ENCODE peak calls at places on chromosomes 5 and 9, in four cellular contexts. W, N, T and K are unnamed samples.
A peak's percentile ranks its signal among the peaks of the same experiment; 100 is the strongest.

GRCh38 chr5:133192716-133193115 is 140.9 kb downstream of the HSPA4 start:
- DNase-seq in W (no peak), N (no peak), T (no peak), K (no peak)

GRCh38 chr5:35371971-35372426 is 141.7 kb upstream of the PRLR start:
- DNase-seq in W (no peak), N (no peak), T (no peak), K (no peak)

GRCh38 chr5:143583385-143583784 is 179.9 kb upstream of the NR3C1 start:
- DNase-seq in W (no peak), N (no peak), T (no peak), K (no peak)

GRCh38 chr9:115943591-115944165 is 209.9 kb upstream of the PAPPA start:
- DNase-seq in W (no peak), N (no peak), T (no peak), K (no peak)

GRCh38 chr9:81618923-81619322 is 70.4 kb downstream of the TLE1 start:
- DNase-seq in W (no peak), N (no peak), T (no peak), K (no peak)

GRCh38 chr5:105903069-105903468 is 1767.7 kb downstream of the EFNA5 start:
- DNase-seq in W (no peak), N (peak; percentile 35), T (no peak), K (no peak)

GRCh38 chr9:92943062-92943616 is 4.2 kb upstream of the FGD3 start:
- DNase-seq in W (no peak), N (no peak), T (no peak), K (no peak)

GRCh38 chr5:39014544-39014943 is 59.7 kb downstream of the RICTOR start:
- DNase-seq in W (no peak), N (peak; percentile 97), T (no peak), K (no peak)

GRCh38 chr5:65961644-65962043 is 35.3 kb downstream of the ERBIN start:
- DNase-seq in W (no peak), N (peak; percentile 79), T (no peak), K (no peak)

GRCh38 chr9:31637265-31637664 is 747.2 kb upstream of the ACO1 start:
- DNase-seq in W (no peak), N (no peak), T (no peak), K (no peak)

GRCh38 chr5:18772475-18772874 is 1138.2 kb downstream of the TAF11L14 start:
- DNase-seq in W (no peak), N (no peak), T (no peak), K (no peak)

GRCh38 chr5:137036630-137037029 is 462.5 kb downstream of the SPOCK1 start:
- DNase-seq in W (no peak), N (no peak), T (peak; percentile 19), K (no peak)

GRCh38 chr5:76851713-76852369 is 2.0 kb downstream of the S100Z start:
- DNase-seq in W (no peak), N (no peak), T (no peak), K (no peak)

GRCh38 chr9:105647595-105648349 is 14.5 kb upstream of the TAL2 start:
- DNase-seq in W (no peak), N (peak; percentile 16), T (no peak), K (no peak)

GRCh38 chr5:132238169-132238744 is 10.6 kb upstream of the P4HA2 start:
- DNase-seq in W (peak; percentile 59), N (peak; percentile 68), T (peak; percentile 83), K (no peak)

GRCh38 chr5:123785160-123786001 is 273.4 kb downstream of the CSNK1G3 start:
- DNase-seq in W (no peak), N (peak; percentile 64), T (no peak), K (no peak)

GRCh38 chr5:31661257-31661656 is 22.3 kb downstream of the PDZD2 start:
- DNase-seq in W (no peak), N (no peak), T (no peak), K (no peak)

GRCh38 chr9:34502471-34503335 is 20.1 kb downstream of the ENHO start:
- DNase-seq in W (no peak), N (no peak), T (no peak), K (no peak)
- TF ChIP-seq CTCF in W (no peak), N (no peak), T (no peak), K (no peak)

DNA sequence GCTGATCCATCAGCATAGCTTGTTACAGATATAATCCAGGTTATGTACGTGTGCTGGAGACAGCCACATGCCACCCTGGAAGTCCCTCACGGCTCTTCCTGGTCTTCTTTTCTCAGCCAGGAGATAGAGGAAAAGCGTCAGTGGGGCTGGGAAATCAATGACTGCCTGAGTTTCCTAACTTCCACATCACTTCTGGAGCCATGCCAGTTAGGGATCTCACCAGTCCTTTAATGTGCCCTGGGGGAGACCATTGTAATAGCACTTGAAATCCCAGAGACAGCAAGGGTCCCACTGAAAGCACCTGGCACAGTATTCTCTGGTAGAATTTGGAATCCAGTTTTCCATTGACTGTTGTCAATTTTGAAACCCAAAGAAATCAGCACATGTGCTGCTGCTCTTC is 29.2 kb downstream of the ANXA2R start:
- DNase-seq in W (no peak), N (no peak), T (no peak), K (no peak)
- TF ChIP-seq CTCF in W (no peak), N (no peak), T (no peak), K (no peak)

GRCh38 chr5:138457532-138458275 is 7.6 kb upstream of the EGR1 start:
- DNase-seq in W (no peak), N (no peak), T (no peak), K (no peak)
- TF ChIP-seq CTCF in W (no peak), N (no peak), T (no peak), K (no peak)

DNA sequence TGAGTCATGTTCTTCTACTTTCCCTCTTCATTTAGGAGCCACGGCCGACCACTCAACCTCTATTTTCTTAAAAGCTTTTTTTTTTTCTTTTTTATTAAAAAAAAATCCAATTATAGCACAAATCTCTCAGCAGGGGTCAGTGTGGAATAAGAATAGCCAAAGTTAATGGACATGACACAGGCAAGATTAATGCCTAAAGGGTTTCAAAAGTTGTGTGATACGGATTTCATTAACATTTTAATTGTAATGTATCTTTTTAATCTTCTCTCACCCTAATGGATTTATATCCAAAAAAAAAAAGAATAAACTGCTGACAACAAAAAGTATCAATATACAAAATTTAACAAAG is 5.4 kb downstream of the NACC2 start:
- DNase-seq in W (no peak), N (peak; percentile 39), T (no peak), K (no peak)
- TF ChIP-seq CTCF in W (no peak), N (peak; percentile 73), T (no peak), K (no peak)

DNA sequence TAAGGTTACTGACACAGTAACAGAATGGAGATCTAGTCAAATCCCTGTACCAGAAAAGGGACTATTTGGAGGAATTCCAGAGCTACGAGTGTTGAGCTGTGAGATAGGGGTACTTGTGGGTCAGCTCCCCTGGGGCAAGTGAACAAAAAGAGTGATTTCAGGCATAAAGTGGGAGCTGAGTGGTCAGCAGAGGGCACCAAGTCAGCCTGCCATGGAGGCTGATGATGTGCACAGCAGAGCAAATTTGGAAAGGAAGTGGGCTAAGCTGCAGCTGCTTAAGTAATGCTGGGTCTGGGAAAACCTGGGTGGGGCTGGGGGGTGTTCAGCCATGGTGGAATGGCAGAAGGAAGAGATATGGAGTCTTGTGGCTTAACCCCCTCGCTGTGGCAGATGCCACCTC is 327.9 kb downstream of the NTRK2 start:
- DNase-seq in W (no peak), N (no peak), T (no peak), K (no peak)
- TF ChIP-seq CTCF in W (no peak), N (no peak), T (no peak), K (no peak)